ENCODE peak calls at places on chromosome 5, in four cellular contexts. One of them, this sample, is unnamed.
A peak's percentile ranks its signal among the peaks of the same experiment; 100 is the strongest.

GRCh38 chr5:56306433-56307150 is 73.5 kb upstream of the ANKRD55 start:
- DNase-seq in thoracic aorta: no peak
- DNase-seq in transverse colon: no peak
- DNase-seq in ovary: no peak
- DNase-seq in this sample: no peak

GRCh38 chr5:14054965-14055963 is 87.9 kb upstream of the TRIO start:
- DNase-seq in thoracic aorta: no peak
- DNase-seq in transverse colon: no peak
- DNase-seq in ovary: no peak
- DNase-seq in this sample: no peak

GRCh38 chr5:57911466-57911865 is 428.9 kb upstream of the ACTBL2 start:
- DNase-seq in thoracic aorta: no peak
- DNase-seq in transverse colon: no peak
- DNase-seq in ovary: no peak
- DNase-seq in this sample: no peak

GRCh38 chr5:68215888-68216736 is 556 bp downstream of the PIK3R1 start:
- DNase-seq in thoracic aorta: peak; percentile 28
- DNase-seq in transverse colon: peak; percentile 71
- DNase-seq in ovary: peak; percentile 63
- DNase-seq in this sample: peak; percentile 46

GRCh38 chr5:134086943-134087305 is 27.6 kb upstream of the TCF7 start:
- DNase-seq in thoracic aorta: no peak
- DNase-seq in transverse colon: no peak
- DNase-seq in ovary: no peak
- DNase-seq in this sample: no peak

GRCh38 chr5:53766683-53767082 is 206.2 kb downstream of the NDUFS4 start:
- DNase-seq in thoracic aorta: no peak
- DNase-seq in transverse colon: no peak
- DNase-seq in ovary: no peak
- DNase-seq in this sample: no peak

GRCh38 chr5:77906806-77907205 is 130.7 kb upstream of the TBCA start:
- DNase-seq in thoracic aorta: no peak
- DNase-seq in transverse colon: no peak
- DNase-seq in ovary: no peak
- DNase-seq in this sample: no peak

GRCh38 chr5:95664204-95664786 is 17.7 kb downstream of the RFESD start:
- DNase-seq in thoracic aorta: no peak
- DNase-seq in transverse colon: peak; percentile 18
- DNase-seq in ovary: no peak
- DNase-seq in this sample: no peak

GRCh38 chr5:34930527-34930844 is 1.1 kb downstream of the DNAJC21 start:
- DNase-seq in thoracic aorta: no peak
- DNase-seq in transverse colon: no peak
- DNase-seq in ovary: no peak
- DNase-seq in this sample: no peak

GRCh38 chr5:31133488-31133887 is 60.0 kb upstream of the CDH6 start:
- DNase-seq in thoracic aorta: no peak
- DNase-seq in transverse colon: no peak
- DNase-seq in ovary: no peak
- DNase-seq in this sample: no peak

GRCh38 chr5:10825897-10826644 is 65.0 kb upstream of the DAP start:
- DNase-seq in thoracic aorta: no peak
- DNase-seq in transverse colon: no peak
- DNase-seq in ovary: no peak
- DNase-seq in this sample: no peak

GRCh38 chr5:60883229-60883628 is 39.2 kb upstream of the ELOVL7 start:
- DNase-seq in thoracic aorta: no peak
- DNase-seq in transverse colon: no peak
- DNase-seq in ovary: no peak
- DNase-seq in this sample: no peak

GRCh38 chr5:11777096-11777495 is 127.2 kb downstream of the CTNND2 start:
- DNase-seq in thoracic aorta: no peak
- DNase-seq in transverse colon: no peak
- DNase-seq in ovary: no peak
- DNase-seq in this sample: no peak

GRCh38 chr5:158451203-158451982 is 592.4 kb upstream of the CLINT1 start:
- DNase-seq in thoracic aorta: peak; percentile 20
- DNase-seq in transverse colon: peak; percentile 13
- DNase-seq in ovary: no peak
- DNase-seq in this sample: peak; percentile 45

GRCh38 chr5:117486291-117486690 is 911.7 kb upstream of the SEMA6A start:
- DNase-seq in thoracic aorta: no peak
- DNase-seq in transverse colon: no peak
- DNase-seq in ovary: no peak
- DNase-seq in this sample: no peak

GRCh38 chr5:3844266-3844665 is 248.6 kb downstream of the IRX1 start:
- DNase-seq in thoracic aorta: no peak
- DNase-seq in transverse colon: no peak
- DNase-seq in ovary: no peak
- DNase-seq in this sample: no peak

GRCh38 chr5:126433708-126434107 is 10.5 kb downstream of the GRAMD2B start:
- DNase-seq in thoracic aorta: no peak
- DNase-seq in transverse colon: no peak
- DNase-seq in ovary: no peak
- DNase-seq in this sample: no peak

GRCh38 chr5:40983781-40984180 is 74.5 kb downstream of the C7 start:
- DNase-seq in thoracic aorta: no peak
- DNase-seq in transverse colon: no peak
- DNase-seq in ovary: no peak
- DNase-seq in this sample: no peak

GRCh38 chr5:136030956-136031611 is 2.3 kb downstream of the TGFBI start:
- DNase-seq in thoracic aorta: no peak
- DNase-seq in transverse colon: no peak
- DNase-seq in ovary: no peak
- DNase-seq in this sample: no peak
- H3K4me3 ChIP-seq in thoracic aorta: peak overlapping the region; percentile 78
- H3K4me3 ChIP-seq in transverse colon: no peak overlapping the region
- H3K4me3 ChIP-seq in ovary: no peak overlapping the region
- H3K4me3 ChIP-seq in this sample: no peak overlapping the region

DNA sequence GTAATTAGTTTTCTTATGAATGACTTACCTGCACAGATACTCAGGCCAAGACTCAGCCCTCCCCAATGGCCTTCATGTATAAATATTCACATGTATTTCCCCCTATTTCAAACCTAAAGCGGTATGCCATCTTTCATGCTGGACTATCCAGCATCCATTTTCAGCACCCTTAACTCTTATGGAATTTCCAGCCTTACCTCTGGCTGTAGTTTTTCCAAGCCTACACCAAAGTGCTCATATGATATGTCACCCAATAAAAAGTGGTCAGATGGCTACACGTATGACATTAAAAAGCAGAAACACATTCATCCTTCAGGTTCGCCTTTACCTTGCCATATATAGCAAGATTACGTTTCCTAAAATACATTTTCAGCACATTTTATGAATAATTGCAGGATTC is 205.5 kb downstream of the MEF2C start:
- DNase-seq in thoracic aorta: no peak
- DNase-seq in transverse colon: no peak
- DNase-seq in ovary: no peak
- DNase-seq in this sample: no peak
- H3K27me3 ChIP-seq in thoracic aorta: peaks cover 41% of the 10 kb centered on the region
- H3K27me3 ChIP-seq in transverse colon: peaks cover 98% of the 10 kb centered on the region
- H3K27me3 ChIP-seq in ovary: peaks cover 7% of the 10 kb centered on the region
- H3K27me3 ChIP-seq in this sample: peaks cover 97% of the 10 kb centered on the region

DNA sequence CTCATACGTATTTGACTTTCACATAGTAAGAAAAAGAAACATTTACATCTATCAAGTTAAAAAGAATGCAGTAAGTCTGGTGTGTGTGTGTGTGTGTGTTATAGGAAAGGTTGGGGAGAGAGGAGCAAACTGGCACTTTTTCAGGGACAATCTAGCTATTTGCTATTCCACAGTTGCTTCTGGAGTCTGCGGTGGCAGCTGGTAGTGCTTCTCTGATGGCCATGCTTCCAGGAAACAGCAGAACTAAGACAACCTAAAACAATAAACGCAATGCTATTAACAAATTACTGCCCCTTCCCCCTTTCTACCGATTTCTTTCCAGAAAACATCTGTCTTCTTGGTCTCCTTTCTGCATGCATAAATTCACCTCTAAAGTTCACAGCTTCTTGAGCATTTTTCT is 70.0 kb upstream of the CDH10 start:
- DNase-seq in thoracic aorta: no peak
- DNase-seq in transverse colon: no peak
- DNase-seq in ovary: no peak
- DNase-seq in this sample: no peak
- H3K4me3 ChIP-seq in thoracic aorta: no peak overlapping the region
- H3K4me3 ChIP-seq in transverse colon: no peak overlapping the region
- H3K4me3 ChIP-seq in ovary: no peak overlapping the region
- H3K4me3 ChIP-seq in this sample: no peak overlapping the region

DNA sequence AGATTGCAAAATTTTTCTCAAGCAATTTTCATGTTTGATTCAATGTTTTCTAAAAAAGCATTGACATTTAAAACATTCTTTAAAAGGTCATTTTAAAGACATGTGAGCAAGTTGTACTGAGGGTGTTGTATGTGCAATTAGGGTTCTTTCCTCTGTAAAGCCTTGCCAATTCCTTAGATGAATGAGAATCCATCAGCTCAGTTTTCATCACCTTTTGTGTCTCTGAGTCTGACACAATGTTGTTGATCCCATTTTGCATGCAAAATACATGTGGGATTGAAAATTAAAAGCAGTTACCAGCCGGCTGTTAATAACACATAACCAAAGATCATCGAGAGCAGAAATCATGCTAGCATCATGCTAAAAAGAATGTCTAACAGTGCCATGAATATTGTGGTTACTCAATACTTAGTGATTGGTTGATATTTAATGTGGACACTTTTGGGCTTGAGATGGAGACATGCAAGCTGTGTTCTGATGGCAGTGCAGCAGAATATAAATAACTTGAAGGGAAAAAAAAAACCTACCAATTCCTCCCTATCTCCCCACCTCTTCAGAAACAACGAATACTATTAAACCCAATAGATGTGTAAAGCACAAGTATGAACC is 57.6 kb downstream of the FGF10 start:
- DNase-seq in thoracic aorta: no peak
- DNase-seq in transverse colon: no peak
- DNase-seq in ovary: no peak
- DNase-seq in this sample: no peak
- H3K27me3 ChIP-seq in thoracic aorta: no peaks in the 10 kb centered on the region
- H3K27me3 ChIP-seq in transverse colon: no peaks in the 10 kb centered on the region
- H3K27me3 ChIP-seq in ovary: no peaks in the 10 kb centered on the region
- H3K27me3 ChIP-seq in this sample: no peaks in the 10 kb centered on the region

DNA sequence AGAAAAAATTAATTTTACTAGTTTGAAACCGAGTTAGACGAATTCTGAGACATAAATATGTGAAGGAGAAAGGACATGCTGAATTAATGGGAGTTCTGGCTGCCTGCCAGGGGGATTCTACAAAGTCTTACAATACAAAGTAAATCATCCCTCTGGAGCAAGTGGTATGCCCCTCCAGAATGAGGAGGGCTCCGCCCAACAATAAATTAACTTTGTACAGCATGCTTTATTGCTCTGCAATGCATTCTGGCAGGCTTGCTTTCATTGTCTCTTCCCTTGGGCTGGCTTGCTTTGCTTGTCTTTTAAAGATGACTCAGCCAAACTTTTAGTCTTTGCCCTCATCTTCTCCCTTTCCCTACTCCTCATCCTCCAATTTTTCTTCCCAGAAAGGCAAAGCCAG is 11.7 kb upstream of the PCDHB1 start:
- DNase-seq in thoracic aorta: no peak
- DNase-seq in transverse colon: no peak
- DNase-seq in ovary: no peak
- DNase-seq in this sample: no peak
- H3K4me3 ChIP-seq in thoracic aorta: no peak overlapping the region
- H3K4me3 ChIP-seq in transverse colon: no peak overlapping the region
- H3K4me3 ChIP-seq in ovary: no peak overlapping the region
- H3K4me3 ChIP-seq in this sample: no peak overlapping the region

DNA sequence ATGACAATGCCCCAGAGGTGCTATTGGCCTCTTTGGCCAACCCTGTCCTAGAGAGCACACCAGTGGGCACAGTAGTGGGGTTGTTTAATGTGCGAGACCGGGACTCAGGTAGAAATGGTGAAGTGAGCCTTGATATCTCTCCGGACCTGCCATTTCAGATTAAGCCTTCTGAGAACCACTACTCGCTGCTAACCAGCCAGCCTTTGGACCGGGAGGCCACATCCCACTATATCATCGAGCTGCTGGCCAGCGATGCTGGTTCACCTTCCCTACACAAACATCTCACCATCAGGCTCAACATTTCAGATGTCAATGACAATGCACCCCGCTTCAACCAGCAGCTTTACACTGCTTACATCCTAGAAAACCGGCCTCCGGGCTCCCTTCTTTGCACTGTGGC is 1.4 kb downstream of the PCDHGC5 start:
- DNase-seq in thoracic aorta: no peak
- DNase-seq in transverse colon: no peak
- DNase-seq in ovary: no peak
- DNase-seq in this sample: no peak
- H3K27me3 ChIP-seq in thoracic aorta: no peaks in the 10 kb centered on the region
- H3K27me3 ChIP-seq in transverse colon: peaks cover 26% of the 10 kb centered on the region
- H3K27me3 ChIP-seq in ovary: no peaks in the 10 kb centered on the region
- H3K27me3 ChIP-seq in this sample: no peaks in the 10 kb centered on the region

DNA sequence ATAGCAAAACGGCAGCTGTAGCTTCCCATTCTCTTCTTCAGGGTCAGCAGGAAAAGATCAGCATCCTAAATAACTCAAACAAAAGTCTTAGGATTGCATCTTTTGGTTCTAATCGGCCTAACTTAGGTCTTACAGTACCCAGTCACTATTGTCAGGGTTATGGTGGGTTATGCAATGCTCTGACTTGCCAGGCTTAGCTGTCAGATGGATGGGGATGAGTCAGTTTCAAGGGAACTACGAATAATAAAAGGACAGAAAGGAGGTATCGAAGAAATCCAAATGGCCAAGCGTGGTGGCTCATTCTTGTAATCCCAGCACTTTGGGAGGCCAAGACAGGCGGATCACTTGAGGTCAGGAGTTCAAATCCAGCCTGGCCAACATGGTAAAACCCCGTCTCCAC is 46.5 kb downstream of the PPP1R2B start:
- DNase-seq in thoracic aorta: no peak
- DNase-seq in transverse colon: no peak
- DNase-seq in ovary: no peak
- DNase-seq in this sample: no peak
- H3K4me3 ChIP-seq in thoracic aorta: no peak overlapping the region
- H3K4me3 ChIP-seq in transverse colon: no peak overlapping the region
- H3K4me3 ChIP-seq in ovary: no peak overlapping the region
- H3K4me3 ChIP-seq in this sample: no peak overlapping the region

GRCh38 chr5:176738851-176739250 is 71.5 kb upstream of the UNC5A start:
- DNase-seq in thoracic aorta: no peak
- DNase-seq in transverse colon: no peak
- DNase-seq in ovary: peak; percentile 4
- DNase-seq in this sample: no peak

GRCh38 chr5:176739461-176740051 is 70.8 kb upstream of the UNC5A start:
- DNase-seq in thoracic aorta: no peak
- DNase-seq in transverse colon: no peak
- DNase-seq in ovary: peak; percentile 20
- DNase-seq in this sample: no peak

GRCh38 chr5:176737001-176737745 is 73.2 kb upstream of the UNC5A start:
- DNase-seq in thoracic aorta: no peak
- DNase-seq in transverse colon: peak; percentile 0
- DNase-seq in ovary: no peak
- DNase-seq in this sample: no peak

GRCh38 chr5:176736271-176736965 is 73.9 kb upstream of the UNC5A start:
- DNase-seq in thoracic aorta: no peak
- DNase-seq in transverse colon: peak; percentile 1
- DNase-seq in ovary: no peak
- DNase-seq in this sample: no peak

GRCh38 chr5:176737746-176738699 is 72.3 kb upstream of the UNC5A start:
- DNase-seq in thoracic aorta: no peak
- DNase-seq in transverse colon: no peak
- DNase-seq in ovary: no peak
- DNase-seq in this sample: no peak
- H3K27me3 ChIP-seq in thoracic aorta: no peaks in the 10 kb centered on the region
- H3K27me3 ChIP-seq in transverse colon: peaks cover 70% of the 10 kb centered on the region
- H3K27me3 ChIP-seq in ovary: no peaks in the 10 kb centered on the region
- H3K27me3 ChIP-seq in this sample: peaks cover 23% of the 10 kb centered on the region

This sample was measured in gastrocnemius medialis.